ENCODE peak calls at places on chromosome 13, in seven cellular contexts. One of them, this sample, is unnamed.

GRCh38 chr13:44347301-44347700 is 26.3 kb upstream of the SERP2 start:
- DNase-seq in HEK293T: no peak
- DNase-seq in amniotic stem cell: no peak
- DNase-seq in effector CD4-positive, alpha-beta T cell: no peak
- DNase-seq in left ventricle myocardium superior: no peak
- DNase-seq in H1: no peak
- DNase-seq in amniotic epithelial cell: no peak
- DNase-seq in this sample: no peak

GRCh38 chr13:67841071-67841470 is 610.9 kb upstream of the PCDH9 start:
- DNase-seq in HEK293T: peak
- DNase-seq in effector CD4-positive, alpha-beta T cell: no peak
- DNase-seq in H1: peak
- DNase-seq in amniotic epithelial cell: no peak
- DNase-seq in amniotic stem cell: no peak
- DNase-seq in left ventricle myocardium superior: no peak
- DNase-seq in this sample: no peak

GRCh38 chr13:24625870-24626419 is 54.3 kb upstream of the ATP12A start:
- DNase-seq in HEK293T: no peak
- DNase-seq in left ventricle myocardium superior: no peak
- DNase-seq in H1: no peak
- DNase-seq in effector CD4-positive, alpha-beta T cell: no peak
- DNase-seq in amniotic stem cell: no peak
- DNase-seq in amniotic epithelial cell: no peak
- DNase-seq in this sample: no peak

GRCh38 chr13:40206241-40207109 is 460.0 kb downstream of the FOXO1 start:
- DNase-seq in amniotic epithelial cell: no peak
- DNase-seq in H1: no peak
- DNase-seq in HEK293T: no peak
- DNase-seq in amniotic stem cell: no peak
- DNase-seq in effector CD4-positive, alpha-beta T cell: no peak
- DNase-seq in left ventricle myocardium superior: no peak
- DNase-seq in this sample: no peak

GRCh38 chr13:43232866-43233265 is 209.5 kb downstream of the DNAJC15 start:
- DNase-seq in amniotic epithelial cell: peak
- DNase-seq in HEK293T: no peak
- DNase-seq in left ventricle myocardium superior: no peak
- DNase-seq in H1: no peak
- DNase-seq in effector CD4-positive, alpha-beta T cell: no peak
- DNase-seq in amniotic stem cell: peak
- DNase-seq in this sample: peak

GRCh38 chr13:50529154-50529882 is 314.2 kb downstream of the DLEU7 start:
- DNase-seq in amniotic epithelial cell: peak
- DNase-seq in HEK293T: peak
- DNase-seq in amniotic stem cell: no peak
- DNase-seq in effector CD4-positive, alpha-beta T cell: no peak
- DNase-seq in H1: no peak
- DNase-seq in left ventricle myocardium superior: peak
- DNase-seq in this sample: peak

GRCh38 chr13:46666727-46667456 is 113.9 kb downstream of the LRCH1 start:
- DNase-seq in effector CD4-positive, alpha-beta T cell: no peak
- DNase-seq in amniotic epithelial cell: no peak
- DNase-seq in H1: peak
- DNase-seq in left ventricle myocardium superior: peak
- DNase-seq in amniotic stem cell: no peak
- DNase-seq in HEK293T: peak
- DNase-seq in this sample: no peak

GRCh38 chr13:20460744-20461143 is 64.9 kb downstream of the CRYL1 start:
- DNase-seq in amniotic stem cell: no peak
- DNase-seq in HEK293T: peak
- DNase-seq in amniotic epithelial cell: no peak
- DNase-seq in H1: no peak
- DNase-seq in effector CD4-positive, alpha-beta T cell: no peak
- DNase-seq in left ventricle myocardium superior: no peak
- DNase-seq in this sample: no peak

GRCh38 chr13:36674337-36675212 is 755 bp downstream of the SERTM1 start:
- DNase-seq in HEK293T: no peak
- DNase-seq in left ventricle myocardium superior: no peak
- DNase-seq in amniotic stem cell: no peak
- DNase-seq in effector CD4-positive, alpha-beta T cell: no peak
- DNase-seq in amniotic epithelial cell: no peak
- DNase-seq in H1: peak
- DNase-seq in this sample: no peak

GRCh38 chr13:29516012-29516411 is 79.5 kb downstream of the SLC7A1 start:
- DNase-seq in HEK293T: no peak
- DNase-seq in H1: no peak
- DNase-seq in amniotic epithelial cell: no peak
- DNase-seq in effector CD4-positive, alpha-beta T cell: no peak
- DNase-seq in amniotic stem cell: no peak
- DNase-seq in left ventricle myocardium superior: no peak
- DNase-seq in this sample: no peak

GRCh38 chr13:50682966-50683365 is 160.5 kb downstream of the DLEU7 start:
- DNase-seq in amniotic epithelial cell: no peak
- DNase-seq in left ventricle myocardium superior: no peak
- DNase-seq in HEK293T: no peak
- DNase-seq in H1: no peak
- DNase-seq in amniotic stem cell: no peak
- DNase-seq in effector CD4-positive, alpha-beta T cell: no peak
- DNase-seq in this sample: no peak

GRCh38 chr13:21219044-21219381 is 42.6 kb downstream of the MRPL57 start:
- DNase-seq in amniotic epithelial cell: no peak
- DNase-seq in H1: no peak
- DNase-seq in HEK293T: no peak
- DNase-seq in amniotic stem cell: no peak
- DNase-seq in left ventricle myocardium superior: no peak
- DNase-seq in effector CD4-positive, alpha-beta T cell: no peak
- DNase-seq in this sample: no peak

GRCh38 chr13:51291341-51291740 is 48.1 kb upstream of the SERPINE3 start:
- DNase-seq in left ventricle myocardium superior: no peak
- DNase-seq in HEK293T: no peak
- DNase-seq in H1: peak
- DNase-seq in amniotic stem cell: no peak
- DNase-seq in amniotic epithelial cell: peak
- DNase-seq in effector CD4-positive, alpha-beta T cell: no peak
- DNase-seq in this sample: no peak

GRCh38 chr13:107099661-107100060 is 531.7 kb upstream of the ARGLU1 start:
- DNase-seq in H1: no peak
- DNase-seq in HEK293T: no peak
- DNase-seq in amniotic epithelial cell: peak
- DNase-seq in amniotic stem cell: peak
- DNase-seq in left ventricle myocardium superior: no peak
- DNase-seq in effector CD4-positive, alpha-beta T cell: no peak
- DNase-seq in this sample: no peak

GRCh38 chr13:80802946-80803345 is 462.0 kb upstream of the SPRY2 start:
- DNase-seq in amniotic stem cell: no peak
- DNase-seq in HEK293T: no peak
- DNase-seq in amniotic epithelial cell: no peak
- DNase-seq in effector CD4-positive, alpha-beta T cell: no peak
- DNase-seq in H1: no peak
- DNase-seq in left ventricle myocardium superior: no peak
- DNase-seq in this sample: no peak

GRCh38 chr13:98962901-98963594 is 14.8 kb downstream of the DOCK9 start:
- DNase-seq in amniotic stem cell: no peak
- DNase-seq in left ventricle myocardium superior: no peak
- DNase-seq in amniotic epithelial cell: no peak
- DNase-seq in H1: no peak
- DNase-seq in HEK293T: no peak
- DNase-seq in effector CD4-positive, alpha-beta T cell: no peak
- DNase-seq in this sample: no peak

GRCh38 chr13:32528358-32528757 is 10.2 kb downstream of the N4BP2L2 start:
- DNase-seq in amniotic stem cell: no peak
- DNase-seq in left ventricle myocardium superior: no peak
- DNase-seq in effector CD4-positive, alpha-beta T cell: no peak
- DNase-seq in H1: no peak
- DNase-seq in amniotic epithelial cell: peak
- DNase-seq in HEK293T: no peak
- DNase-seq in this sample: no peak

GRCh38 chr13:21637296-21637695 is 33.3 kb upstream of the MICU2 start:
- DNase-seq in H1: no peak
- DNase-seq in effector CD4-positive, alpha-beta T cell: no peak
- DNase-seq in left ventricle myocardium superior: no peak
- DNase-seq in amniotic epithelial cell: peak
- DNase-seq in HEK293T: no peak
- DNase-seq in amniotic stem cell: no peak
- DNase-seq in this sample: no peak

GRCh38 chr13:51556740-51557139 is 27.5 kb upstream of the WDFY2 start:
- DNase-seq in amniotic epithelial cell: no peak
- DNase-seq in HEK293T: no peak
- DNase-seq in left ventricle myocardium superior: no peak
- DNase-seq in amniotic stem cell: no peak
- DNase-seq in effector CD4-positive, alpha-beta T cell: no peak
- DNase-seq in H1: no peak
- DNase-seq in this sample: no peak

GRCh38 chr13:26325876-26326275 is 71.9 kb downstream of the CDK8 start:
- DNase-seq in amniotic epithelial cell: peak
- DNase-seq in amniotic stem cell: no peak
- DNase-seq in effector CD4-positive, alpha-beta T cell: no peak
- DNase-seq in left ventricle myocardium superior: no peak
- DNase-seq in H1: no peak
- DNase-seq in HEK293T: no peak
- DNase-seq in this sample: no peak

GRCh38 chr13:110015253-110015652 is 228.9 kb upstream of the IRS2 start:
- DNase-seq in amniotic stem cell: no peak
- DNase-seq in H1: no peak
- DNase-seq in HEK293T: no peak
- DNase-seq in amniotic epithelial cell: peak
- DNase-seq in effector CD4-positive, alpha-beta T cell: no peak
- DNase-seq in left ventricle myocardium superior: no peak
- DNase-seq in this sample: no peak

GRCh38 chr13:36913463-36913862 is 6.6 kb downstream of the SMAD9 start:
- DNase-seq in effector CD4-positive, alpha-beta T cell: no peak
- DNase-seq in H1: no peak
- DNase-seq in amniotic stem cell: no peak
- DNase-seq in left ventricle myocardium superior: no peak
- DNase-seq in HEK293T: no peak
- DNase-seq in amniotic epithelial cell: no peak
- DNase-seq in this sample: no peak

GRCh38 chr13:36030670-36031331 is 100.4 kb downstream of the DCLK1 start:
- DNase-seq in amniotic stem cell: no peak
- DNase-seq in amniotic epithelial cell: peak
- DNase-seq in HEK293T: no peak
- DNase-seq in left ventricle myocardium superior: no peak
- DNase-seq in effector CD4-positive, alpha-beta T cell: no peak
- DNase-seq in H1: no peak
- DNase-seq in this sample: peak

GRCh38 chr13:69389899-69390298 is 717.7 kb upstream of the ATXN8OS start:
- DNase-seq in effector CD4-positive, alpha-beta T cell: no peak
- DNase-seq in amniotic epithelial cell: peak
- DNase-seq in H1: no peak
- DNase-seq in HEK293T: no peak
- DNase-seq in left ventricle myocardium superior: no peak
- DNase-seq in amniotic stem cell: no peak
- DNase-seq in this sample: no peak

GRCh38 chr13:24651718-24652345 is 28.4 kb upstream of the ATP12A start:
- DNase-seq in effector CD4-positive, alpha-beta T cell: no peak
- DNase-seq in amniotic stem cell: no peak
- DNase-seq in amniotic epithelial cell: no peak
- DNase-seq in left ventricle myocardium superior: no peak
- DNase-seq in HEK293T: no peak
- DNase-seq in H1: no peak
- DNase-seq in this sample: no peak